ENCODE peak calls at places on chromosome 3, in four cellular contexts. W, D, K and J are unnamed samples.

GRCh38 chr3:16329036-16329791 is 64.2 kb downstream of the OXNAD1 start:
- DNase-seq in W (no peak), D (no peak), K (no peak), J (no peak)

GRCh38 chr3:72015463-72015862 is 230.5 kb upstream of the PROK2 start:
- DNase-seq in W (peak; percentile 16), D (no peak), K (no peak), J (peak; percentile 17)

GRCh38 chr3:39804951-39805350 is 4.5 kb upstream of the MYRIP start:
- DNase-seq in W (no peak), D (no peak), K (no peak), J (no peak)

GRCh38 chr3:156161172-156161571 is 40.8 kb downstream of the KCNAB1 start:
- DNase-seq in W (no peak), D (no peak), K (no peak), J (no peak)

GRCh38 chr3:109234300-109234699 is 82.0 kb downstream of the DPPA2 start:
- DNase-seq in W (no peak), D (no peak), K (no peak), J (no peak)

GRCh38 chr3:195003893-195004289 is 267.1 kb downstream of the XXYLT1 start:
- DNase-seq in W (no peak), D (no peak), K (no peak), J (no peak)

GRCh38 chr3:173173652-173174051 is 32.6 kb upstream of the SPATA16 start:
- DNase-seq in W (no peak), D (no peak), K (no peak), J (no peak)

GRCh38 chr3:50978991-50979667 is 304.4 kb downstream of the DOCK3 start:
- DNase-seq in W (no peak), D (no peak), K (no peak), J (no peak)

GRCh38 chr3:178588593-178588992 is 52.4 kb downstream of the KCNMB2 start:
- DNase-seq in W (no peak), D (no peak), K (no peak), J (no peak)

DNA sequence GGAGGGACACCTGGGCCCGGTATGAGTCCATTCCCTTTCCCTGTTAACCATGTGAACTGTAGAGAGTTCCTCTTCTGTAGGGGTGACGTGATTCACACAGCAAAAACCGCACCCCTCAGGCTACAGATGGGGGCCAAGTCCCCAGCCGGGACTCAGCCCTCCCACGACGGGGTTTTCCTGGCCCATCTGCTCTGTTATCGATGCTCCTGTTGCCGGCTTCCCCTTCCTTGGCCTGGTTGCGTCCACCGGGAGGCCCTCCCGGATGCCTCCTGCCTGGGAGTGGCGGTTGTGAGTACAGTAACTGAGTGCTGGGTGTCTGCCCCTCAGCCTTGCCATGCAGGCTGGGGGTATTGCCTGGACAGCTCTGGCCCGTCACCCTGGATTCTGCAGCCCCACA is 792 bp upstream of the PLXNA1 start:
- DNase-seq in W (no peak), D (no peak), K (no peak), J (peak; percentile 38)
- TF ChIP-seq POLR2AphosphoS5 in W (no peak), D (no peak), K (no peak), J (peak; percentile 55)

GRCh38 chr3:32399030-32399620 is 7.5 kb downstream of the CMTM7 start:
- DNase-seq in W (no peak), D (no peak), K (no peak), J (no peak)

GRCh38 chr3:32403663-32404062 is 12.0 kb downstream of the CMTM7 start:
- DNase-seq in W (no peak), D (no peak), K (no peak), J (no peak)

GRCh38 chr3:32398531-32398930 is 6.9 kb downstream of the CMTM7 start:
- DNase-seq in W (no peak), D (no peak), K (peak; percentile 73), J (no peak)

GRCh38 chr3:32401141-32401540 is 9.5 kb downstream of the CMTM7 start:
- DNase-seq in W (no peak), D (no peak), K (no peak), J (no peak)

DNA sequence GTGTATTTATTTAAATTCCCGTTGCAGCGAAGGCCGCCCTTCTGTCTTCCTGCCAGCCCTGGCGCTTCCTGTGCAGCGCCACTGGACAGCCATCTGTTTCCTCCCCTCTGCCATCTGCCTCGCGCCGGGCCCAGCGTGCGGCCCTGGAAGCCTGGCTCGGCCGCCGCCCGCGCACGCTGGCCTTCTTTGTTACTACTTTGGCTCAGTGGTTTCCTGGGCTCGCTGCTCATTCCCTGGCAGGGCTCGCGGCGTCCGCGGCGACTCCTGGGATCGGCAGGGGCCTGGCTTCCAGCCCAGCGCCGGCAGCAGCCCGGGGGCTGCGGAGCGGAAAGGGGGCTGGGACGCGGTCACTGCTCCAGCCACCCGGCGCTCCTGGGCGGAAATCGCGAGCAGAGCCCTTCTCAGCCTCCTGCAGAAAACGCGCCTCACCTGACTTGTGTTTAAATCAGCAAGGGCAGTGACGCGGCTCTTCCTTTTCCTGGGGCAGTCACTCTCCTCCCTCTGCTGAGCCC is 9.9 kb downstream of the CMTM7 start:
- DNase-seq in W (peak; percentile 37), D (peak; percentile 81), K (peak; percentile 87), J (no peak)
- TF ChIP-seq POLR2AphosphoS5 in W (no peak), D (peak; percentile 66), K (peak; percentile 63), J (no peak)

DNA sequence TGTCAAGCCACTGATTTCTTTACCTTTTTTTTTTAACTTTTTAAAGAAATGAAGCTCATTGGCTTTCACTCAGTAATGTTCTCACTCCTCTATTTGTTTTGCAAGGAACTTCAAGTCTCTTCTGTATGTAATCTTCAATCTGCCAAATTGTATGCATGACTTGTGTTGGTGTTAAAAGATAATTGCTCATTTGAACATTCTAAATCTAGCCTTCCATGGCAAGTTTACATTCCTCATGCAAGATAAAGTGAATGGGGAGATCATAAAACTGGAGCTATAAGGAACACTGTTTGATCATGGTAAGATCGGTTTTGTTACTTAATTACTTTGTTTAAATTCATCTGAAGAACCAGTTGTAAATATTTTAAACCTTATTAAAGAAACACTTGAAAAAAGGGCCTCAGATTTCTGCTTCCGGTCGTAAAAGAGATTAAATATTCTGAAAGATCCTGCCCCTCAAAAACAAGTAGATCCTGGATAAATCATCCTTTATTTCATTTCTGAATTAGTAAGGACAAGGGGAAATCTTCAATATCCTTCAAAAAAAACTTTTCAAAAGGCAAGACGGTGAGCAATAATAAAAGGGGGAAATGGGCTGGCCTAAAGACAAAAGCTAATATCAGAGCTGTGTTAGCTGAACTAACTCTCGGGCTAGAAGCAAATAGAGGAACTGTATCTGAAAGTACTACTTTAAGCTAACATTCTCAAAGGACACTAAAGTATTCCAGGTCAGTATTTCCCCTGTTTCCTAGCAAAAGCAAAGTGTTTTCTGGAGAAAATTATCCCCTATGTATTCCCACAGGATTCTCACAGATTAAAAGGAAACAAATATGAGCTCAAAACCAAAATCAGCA is 107.0 kb upstream of the ATP11B start:
- DNase-seq in W (no peak), D (no peak), K (no peak), J (no peak)
- TF ChIP-seq POLR2AphosphoS5 in W (no peak), D (no peak), K (no peak), J (no peak)

DNA sequence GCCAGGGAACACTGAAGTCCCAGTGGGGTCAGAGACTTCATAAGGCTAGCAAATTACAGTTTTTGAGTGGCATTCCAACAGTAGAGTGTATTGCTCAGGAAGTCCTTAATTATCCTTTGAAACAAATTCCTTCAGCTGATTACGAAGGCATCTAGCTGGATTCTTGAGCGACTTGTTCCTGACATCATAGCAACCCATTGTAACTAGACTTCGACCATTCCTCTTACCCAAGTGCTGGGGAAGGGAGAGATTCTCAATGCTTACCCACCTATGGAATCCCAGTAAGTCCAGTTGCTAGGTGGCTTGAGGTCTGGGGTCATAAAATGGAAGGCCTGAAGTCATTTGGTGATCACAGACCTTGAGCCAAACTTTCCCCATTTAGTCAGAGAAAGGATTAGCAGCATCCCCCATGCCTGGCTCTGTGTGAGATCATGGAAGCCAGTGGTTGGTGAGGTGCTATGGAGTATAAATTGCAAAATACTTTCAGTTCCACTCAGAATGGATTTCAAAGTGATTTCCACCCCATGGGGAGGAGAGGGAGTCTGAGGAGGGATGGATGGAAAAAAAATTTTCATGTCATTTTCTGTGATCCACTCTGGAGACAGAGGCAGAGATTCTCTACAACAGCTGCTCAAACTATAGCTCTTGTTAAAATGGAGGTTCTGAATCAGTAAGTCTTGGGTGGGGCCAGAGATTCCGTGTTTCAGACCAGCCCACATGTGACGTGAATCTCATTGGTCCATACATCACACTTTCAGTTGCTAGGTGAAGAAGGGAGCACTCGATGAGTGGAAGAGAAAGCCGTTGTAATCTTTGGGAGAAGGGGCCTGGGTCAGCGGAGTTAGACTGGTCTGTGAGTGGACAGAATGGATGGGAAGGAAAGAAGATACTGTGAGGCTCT is 45.7 kb downstream of the CD86 start:
- DNase-seq in W (no peak), D (no peak), K (no peak), J (no peak)
- TF ChIP-seq POLR2AphosphoS5 in W (no peak), D (no peak), K (no peak), J (no peak)